ENCODE peak calls at places on chromosomes 16 and 17, in six cellular contexts. One of them, this sample, is unnamed. For H3K9me3, the result is how much of the 10 kb centered on the place peaks cover.

GRCh38 chr17:41002814-41003213 is 3.1 kb upstream of the KRTAP3-2 start:
- DNase-seq in heart left ventricle: no peak
- DNase-seq in esophagus muscularis mucosa: no peak
- DNase-seq in tibial nerve: no peak
- DNase-seq in neural progenitor cell: no peak
- DNase-seq in adrenal gland: no peak
- DNase-seq in this sample: no peak

GRCh38 chr17:21199311-21199710 is 14.7 kb downstream of the TMEM11 start:
- DNase-seq in heart left ventricle: no peak
- DNase-seq in esophagus muscularis mucosa: no peak
- DNase-seq in tibial nerve: no peak
- DNase-seq in neural progenitor cell: peak
- DNase-seq in adrenal gland: no peak
- DNase-seq in this sample: no peak

GRCh38 chr17:58414596-58414997 is 2.7 kb downstream of the RNF43 start:
- DNase-seq in heart left ventricle: no peak
- DNase-seq in esophagus muscularis mucosa: no peak
- DNase-seq in tibial nerve: no peak
- DNase-seq in neural progenitor cell: no peak
- DNase-seq in adrenal gland: no peak
- DNase-seq in this sample: no peak

GRCh38 chr17:20302191-20302917 is 165.0 kb downstream of the LGALS9B start:
- DNase-seq in heart left ventricle: no peak
- DNase-seq in esophagus muscularis mucosa: no peak
- DNase-seq in tibial nerve: no peak
- DNase-seq in neural progenitor cell: no peak
- DNase-seq in adrenal gland: no peak
- DNase-seq in this sample: no peak

GRCh38 chr16:68425498-68426354 is 22.6 kb downstream of the SMPD3 start:
- DNase-seq in heart left ventricle: no peak
- DNase-seq in esophagus muscularis mucosa: no peak
- DNase-seq in tibial nerve: no peak
- DNase-seq in neural progenitor cell: no peak
- DNase-seq in adrenal gland: no peak
- DNase-seq in this sample: no peak

GRCh38 chr16:87352818-87353217 is 30.8 kb downstream of the FBXO31 start:
- DNase-seq in heart left ventricle: peak
- DNase-seq in esophagus muscularis mucosa: no peak
- DNase-seq in tibial nerve: no peak
- DNase-seq in neural progenitor cell: peak
- DNase-seq in adrenal gland: no peak
- DNase-seq in this sample: no peak

GRCh38 chr16:77868478-77868877 is 80.1 kb downstream of the VAT1L start:
- DNase-seq in heart left ventricle: no peak
- DNase-seq in esophagus muscularis mucosa: no peak
- DNase-seq in tibial nerve: no peak
- DNase-seq in neural progenitor cell: no peak
- DNase-seq in adrenal gland: no peak
- DNase-seq in this sample: no peak

GRCh38 chr17:28970879-28971278 is 19.6 kb upstream of the PHF12 start:
- DNase-seq in heart left ventricle: no peak
- DNase-seq in esophagus muscularis mucosa: no peak
- DNase-seq in tibial nerve: peak
- DNase-seq in neural progenitor cell: no peak
- DNase-seq in adrenal gland: no peak
- DNase-seq in this sample: no peak

GRCh38 chr17:9199474-9200196 is 178.3 kb downstream of the NTN1 start:
- DNase-seq in heart left ventricle: peak
- DNase-seq in esophagus muscularis mucosa: no peak
- DNase-seq in tibial nerve: no peak
- DNase-seq in neural progenitor cell: peak
- DNase-seq in adrenal gland: no peak
- DNase-seq in this sample: no peak

GRCh38 chr16:29811896-29812665 is at the start of gene PRRT2:
- DNase-seq in heart left ventricle: peak
- DNase-seq in esophagus muscularis mucosa: no peak
- DNase-seq in tibial nerve: peak
- DNase-seq in neural progenitor cell: peak
- DNase-seq in adrenal gland: peak
- DNase-seq in this sample: peak

GRCh38 chr16:86597880-86598606 is 19.7 kb downstream of the FOXL1 start:
- DNase-seq in heart left ventricle: no peak
- DNase-seq in esophagus muscularis mucosa: no peak
- DNase-seq in tibial nerve: no peak
- DNase-seq in neural progenitor cell: no peak
- DNase-seq in adrenal gland: no peak
- DNase-seq in this sample: no peak

GRCh38 chr17:50837286-50837979 is 2.0 kb downstream of the WFIKKN2 start:
- DNase-seq in heart left ventricle: no peak
- DNase-seq in esophagus muscularis mucosa: no peak
- DNase-seq in tibial nerve: no peak
- DNase-seq in neural progenitor cell: no peak
- DNase-seq in adrenal gland: no peak
- DNase-seq in this sample: no peak

GRCh38 chr16:50335198-50335958 is 33.4 kb downstream of the BRD7 start:
- DNase-seq in heart left ventricle: no peak
- DNase-seq in esophagus muscularis mucosa: no peak
- DNase-seq in tibial nerve: no peak
- DNase-seq in neural progenitor cell: no peak
- DNase-seq in adrenal gland: no peak
- DNase-seq in this sample: peak

GRCh38 chr17:74059471-74059870 is 144.0 kb upstream of the RPL38 start:
- DNase-seq in heart left ventricle: no peak
- DNase-seq in esophagus muscularis mucosa: no peak
- DNase-seq in tibial nerve: no peak
- DNase-seq in neural progenitor cell: no peak
- DNase-seq in adrenal gland: no peak
- DNase-seq in this sample: no peak

GRCh38 chr17:18235743-18236256 is 10.4 kb downstream of the LLGL1 start:
- DNase-seq in heart left ventricle: no peak
- DNase-seq in esophagus muscularis mucosa: no peak
- DNase-seq in tibial nerve: no peak
- DNase-seq in neural progenitor cell: no peak
- DNase-seq in adrenal gland: peak
- DNase-seq in this sample: no peak

GRCh38 chr16:8253718-8254117 is 336.6 kb downstream of the TMEM114 start:
- DNase-seq in heart left ventricle: no peak
- DNase-seq in esophagus muscularis mucosa: no peak
- DNase-seq in tibial nerve: no peak
- DNase-seq in neural progenitor cell: no peak
- DNase-seq in adrenal gland: no peak
- DNase-seq in this sample: no peak

GRCh38 chr16:30053376-30054015 is 12.1 kb upstream of the ALDOA start:
- DNase-seq in heart left ventricle: no peak
- DNase-seq in esophagus muscularis mucosa: no peak
- DNase-seq in tibial nerve: no peak
- DNase-seq in neural progenitor cell: no peak
- DNase-seq in adrenal gland: no peak
- DNase-seq in this sample: no peak

GRCh38 chr17:32723310-32723955 is 153.5 kb downstream of the MYO1D start:
- DNase-seq in heart left ventricle: peak
- DNase-seq in esophagus muscularis mucosa: no peak
- DNase-seq in tibial nerve: no peak
- DNase-seq in neural progenitor cell: no peak
- DNase-seq in adrenal gland: no peak
- DNase-seq in this sample: no peak

GRCh38 chr16:66103245-66103644 is 263.2 kb upstream of the CDH5 start:
- DNase-seq in heart left ventricle: no peak
- DNase-seq in esophagus muscularis mucosa: no peak
- DNase-seq in tibial nerve: no peak
- DNase-seq in neural progenitor cell: no peak
- DNase-seq in adrenal gland: no peak
- DNase-seq in this sample: no peak

GRCh38 chr17:77311371-77311981 is 170.7 kb downstream of the SEC14L1 start:
- DNase-seq in heart left ventricle: peak
- DNase-seq in esophagus muscularis mucosa: no peak
- DNase-seq in tibial nerve: no peak
- DNase-seq in neural progenitor cell: no peak
- DNase-seq in adrenal gland: no peak
- DNase-seq in this sample: no peak

GRCh38 chr16:57711-58110 is 4.1 kb downstream of the SNRNP25 start:
- DNase-seq in heart left ventricle: no peak
- DNase-seq in esophagus muscularis mucosa: no peak
- DNase-seq in tibial nerve: no peak
- DNase-seq in neural progenitor cell: no peak
- DNase-seq in adrenal gland: no peak
- DNase-seq in this sample: no peak

GRCh38 chr16:84763629-84764028 is 56.2 kb upstream of the CRISPLD2 start:
- DNase-seq in heart left ventricle: no peak
- DNase-seq in esophagus muscularis mucosa: no peak
- DNase-seq in tibial nerve: no peak
- DNase-seq in neural progenitor cell: no peak
- DNase-seq in adrenal gland: no peak
- DNase-seq in this sample: no peak

GRCh38 chr16:68790130-68790761 is 53.1 kb upstream of the TANGO6 start:
- DNase-seq in heart left ventricle: no peak
- DNase-seq in esophagus muscularis mucosa: no peak
- DNase-seq in tibial nerve: peak
- DNase-seq in neural progenitor cell: peak
- DNase-seq in adrenal gland: no peak
- DNase-seq in this sample: no peak

GRCh38 chr16:2762711-2763110 is 10.3 kb downstream of the SRRM2 start:
- DNase-seq in heart left ventricle: no peak
- DNase-seq in esophagus muscularis mucosa: no peak
- DNase-seq in tibial nerve: no peak
- DNase-seq in neural progenitor cell: no peak
- DNase-seq in adrenal gland: no peak
- DNase-seq in this sample: no peak

GRCh38 chr16:2761472-2761871 is 9.0 kb downstream of the SRRM2 start:
- DNase-seq in heart left ventricle: no peak
- DNase-seq in esophagus muscularis mucosa: no peak
- DNase-seq in tibial nerve: no peak
- DNase-seq in neural progenitor cell: no peak
- DNase-seq in adrenal gland: no peak
- DNase-seq in this sample: no peak

GRCh38 chr16:2761886-2762583 is 9.6 kb downstream of the SRRM2 start:
- DNase-seq in heart left ventricle: no peak
- DNase-seq in esophagus muscularis mucosa: no peak
- DNase-seq in tibial nerve: no peak
- DNase-seq in neural progenitor cell: no peak
- DNase-seq in adrenal gland: no peak
- DNase-seq in this sample: no peak

GRCh38 chr16:2764718-2765117 is 12.3 kb downstream of the SRRM2 start:
- DNase-seq in heart left ventricle: no peak
- DNase-seq in esophagus muscularis mucosa: no peak
- DNase-seq in tibial nerve: no peak
- DNase-seq in neural progenitor cell: no peak
- DNase-seq in adrenal gland: no peak
- DNase-seq in this sample: no peak

GRCh38 chr16:2763173-2763572 is 10.7 kb downstream of the SRRM2 start:
- DNase-seq in heart left ventricle: no peak
- DNase-seq in esophagus muscularis mucosa: no peak
- DNase-seq in tibial nerve: no peak
- DNase-seq in neural progenitor cell: no peak
- DNase-seq in adrenal gland: no peak
- DNase-seq in this sample: no peak
- H3K9me3 ChIP-seq in heart left ventricle: under half
- H3K9me3 ChIP-seq in esophagus muscularis mucosa: under half
- H3K9me3 ChIP-seq in tibial nerve: under half
- H3K9me3 ChIP-seq in neural progenitor cell: under half
- H3K9me3 ChIP-seq in adrenal gland: under half
- H3K9me3 ChIP-seq in this sample: under half

GRCh38 chr17:80045703-80046102 is 9.3 kb downstream of the CCDC40 start:
- DNase-seq in heart left ventricle: no peak
- DNase-seq in esophagus muscularis mucosa: no peak
- DNase-seq in tibial nerve: no peak
- DNase-seq in neural progenitor cell: no peak
- DNase-seq in adrenal gland: no peak
- DNase-seq in this sample: no peak
- H3K9me3 ChIP-seq in heart left ventricle: under half
- H3K9me3 ChIP-seq in esophagus muscularis mucosa: under half
- H3K9me3 ChIP-seq in tibial nerve: under half
- H3K9me3 ChIP-seq in neural progenitor cell: under half
- H3K9me3 ChIP-seq in adrenal gland: under half
- H3K9me3 ChIP-seq in this sample: under half

GRCh38 chr16:35751191-35751941 is 2292.0 kb downstream of the TP53TG3F start:
- DNase-seq in heart left ventricle: no peak
- DNase-seq in esophagus muscularis mucosa: peak
- DNase-seq in tibial nerve: no peak
- DNase-seq in neural progenitor cell: no peak
- DNase-seq in adrenal gland: no peak
- DNase-seq in this sample: no peak

GRCh38 chr16:35750157-35750689 is 2290.8 kb downstream of the TP53TG3F start:
- DNase-seq in heart left ventricle: no peak
- DNase-seq in esophagus muscularis mucosa: peak
- DNase-seq in tibial nerve: no peak
- DNase-seq in neural progenitor cell: no peak
- DNase-seq in adrenal gland: no peak
- DNase-seq in this sample: no peak

GRCh38 chr16:35749253-35750141 is 2290.1 kb downstream of the TP53TG3F start:
- DNase-seq in heart left ventricle: no peak
- DNase-seq in esophagus muscularis mucosa: peak
- DNase-seq in tibial nerve: no peak
- DNase-seq in neural progenitor cell: no peak
- DNase-seq in adrenal gland: no peak
- DNase-seq in this sample: no peak

GRCh38 chr16:35752012-35752772 is 2292.8 kb downstream of the TP53TG3F start:
- DNase-seq in heart left ventricle: no peak
- DNase-seq in esophagus muscularis mucosa: peak
- DNase-seq in tibial nerve: no peak
- DNase-seq in neural progenitor cell: no peak
- DNase-seq in adrenal gland: no peak
- DNase-seq in this sample: no peak

DNA sequence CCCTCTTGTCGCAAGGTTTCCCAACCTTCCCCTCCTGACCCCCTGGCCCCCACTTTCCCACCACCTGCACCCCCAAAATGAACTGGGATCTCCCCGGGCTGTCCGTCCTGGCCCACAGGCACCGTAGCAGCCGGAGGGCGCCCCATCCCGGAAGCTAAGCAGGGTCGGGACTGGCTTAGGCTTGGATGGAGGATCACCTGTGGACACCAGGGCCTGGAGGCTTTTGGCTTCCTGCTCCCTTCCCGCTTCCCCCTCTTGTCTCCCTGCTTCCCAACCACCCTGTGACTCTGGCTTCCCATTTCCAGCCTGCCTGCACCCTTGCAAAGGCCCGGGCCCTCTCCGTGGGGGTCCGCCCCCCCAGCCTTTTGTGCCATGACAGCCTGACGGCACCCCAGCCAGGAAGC is 2291.3 kb downstream of the TP53TG3F start:
- DNase-seq in heart left ventricle: no peak
- DNase-seq in esophagus muscularis mucosa: peak
- DNase-seq in tibial nerve: no peak
- DNase-seq in neural progenitor cell: no peak
- DNase-seq in adrenal gland: no peak
- DNase-seq in this sample: no peak
- H3K9me3 ChIP-seq in heart left ventricle: under half
- H3K9me3 ChIP-seq in esophagus muscularis mucosa: under half
- H3K9me3 ChIP-seq in tibial nerve: half or more
- H3K9me3 ChIP-seq in neural progenitor cell: under half
- H3K9me3 ChIP-seq in adrenal gland: under half
- H3K9me3 ChIP-seq in this sample: under half

DNA sequence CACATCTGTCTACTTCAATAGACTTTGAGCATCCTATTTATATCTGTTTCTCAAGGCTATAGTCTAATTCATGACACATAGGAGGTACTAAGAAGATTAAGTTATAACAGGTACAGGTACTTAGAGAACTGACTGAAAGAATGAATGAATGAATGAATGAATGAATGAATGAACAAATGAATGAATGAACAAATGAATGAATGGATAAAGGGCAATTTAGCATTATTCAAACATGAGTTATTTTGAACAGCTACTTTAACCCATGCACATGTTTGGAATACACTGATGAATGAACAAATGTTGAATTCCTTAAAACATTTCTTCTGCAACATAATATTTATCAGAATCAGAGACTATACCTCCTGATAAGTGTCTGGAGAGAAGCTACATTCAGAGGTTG is 1165.6 kb upstream of the CDH8 start:
- DNase-seq in heart left ventricle: no peak
- DNase-seq in esophagus muscularis mucosa: no peak
- DNase-seq in tibial nerve: no peak
- DNase-seq in neural progenitor cell: no peak
- DNase-seq in adrenal gland: no peak
- DNase-seq in this sample: no peak
- H3K9me3 ChIP-seq in heart left ventricle: under half
- H3K9me3 ChIP-seq in esophagus muscularis mucosa: under half
- H3K9me3 ChIP-seq in tibial nerve: under half
- H3K9me3 ChIP-seq in neural progenitor cell: under half
- H3K9me3 ChIP-seq in adrenal gland: under half
- H3K9me3 ChIP-seq in this sample: under half

This sample was measured in CD8-positive, alpha-beta memory T cell.